ENCODE peak calls at places on chromosomes 16 and 17, in nine cellular contexts. Q is endothelial cell of umbilical vein, T is fibroblast of mammary gland, H is cardiac muscle cell, L is HT-29, Z is T-helper 2 cell, A is epithelial cell of esophagus, B is astrocyte, W is GF-D8. D is an unnamed sample.

GRCh38 chr17:40596261-40596919 is 31.1 kb upstream of the CCR7 start:
- DNase-seq in W (no peak), H (no peak), A (no peak), Z (no peak), Q (no peak), B (no peak), T (peak), L (peak), D (peak)

GRCh38 chr17:56595831-56596740 is 2.6 kb downstream of the NOG start:
- DNase-seq in A (no peak), W (no peak), L (no peak), Z (no peak), Q (no peak), H (peak), T (no peak), B (no peak), D (no peak)

GRCh38 chr17:36721560-36722120 is 120.3 kb downstream of the MRM1 start:
- DNase-seq in H (no peak), W (no peak), Z (no peak), T (no peak), B (no peak), Q (peak), A (no peak), L (no peak), D (no peak)

GRCh38 chr17:13297198-13297597 is 279.4 kb upstream of the ELAC2 start:
- DNase-seq in Q (no peak), H (no peak), B (no peak), T (no peak), Z (no peak), A (no peak), W (no peak), L (no peak), D (no peak)

GRCh38 chr17:50906443-50906842 is 40.3 kb upstream of the TOB1 start:
- DNase-seq in W (no peak), Q (no peak), T (no peak), B (no peak), Z (no peak), A (no peak), L (no peak), H (no peak), D (no peak)

GRCh38 chr16:89599451-89599858 is 14.0 kb upstream of the DPEP1 start:
- DNase-seq in Z (no peak), Q (no peak), H (peak), L (peak), B (no peak), T (peak), W (peak), A (peak), D (peak)

GRCh38 chr16:88010971-88011483 is 59.8 kb downstream of the BANP start:
- DNase-seq in L (no peak), H (no peak), W (no peak), T (no peak), A (no peak), B (no peak), Z (no peak), Q (no peak), D (no peak)

GRCh38 chr16:21023509-21024202 is 123.1 kb downstream of the LYRM1 start:
- DNase-seq in L (no peak), A (no peak), W (peak), Z (no peak), B (no peak), H (no peak), Q (no peak), T (no peak), D (no peak)

GRCh38 chr17:35804658-35805192 is 4.6 kb upstream of the TAF15 start:
- DNase-seq in T (peak), L (peak), H (peak), Z (no peak), W (peak), Q (peak), A (peak), B (peak), D (peak)

GRCh38 chr16:66541388-66542360 is 8.2 kb downstream of the TK2 start:
- DNase-seq in T (no peak), B (no peak), Q (no peak), W (no peak), Z (no peak), A (no peak), L (no peak), H (no peak), D (no peak)

GRCh38 chr17:57892146-57892819 is 42.4 kb upstream of the MRPS23 start:
- DNase-seq in H (peak), T (peak), A (peak), Q (peak), L (peak), B (peak), W (peak), Z (peak), D (peak)

GRCh38 chr17:19409509-19409908 is 1.5 kb upstream of the RNF112 start:
- DNase-seq in W (no peak), L (no peak), H (no peak), B (peak), A (peak), T (peak), Q (no peak), Z (no peak), D (no peak)